ENCODE peak calls at places on chromosomes 4 and X, in seven cellular contexts. X, V, T, Y, D, G and Z are unnamed samples.

GRCh38 chr4:120517966-120518365 is 404.6 kb downstream of the PRDM5 start:
- DNase-seq in V (no peak), X (no peak), G (no peak), D (peak; percentile 6), T (no peak), Y (no peak), Z (no peak)

GRCh38 chr4:8601086-8601485 is 8.5 kb downstream of the CPZ start:
- DNase-seq in X (no peak), V (no peak), D (no peak), G (no peak), T (no peak), Y (no peak), Z (no peak)

GRCh38 chr4:41146716-41147506 is 67.4 kb downstream of the APBB2 start:
- DNase-seq in X (no peak), Y (no peak), T (peak; percentile 12), G (peak; percentile 43), V (peak; percentile 82), D (no peak), Z (no peak)

GRCh38 chr4:93776386-93777080 is 52.0 kb upstream of the ATOH1 start:
- DNase-seq in X (no peak), T (no peak), D (no peak), Y (no peak), G (no peak), V (no peak), Z (no peak)

GRCh38 chr4:140870427-140870826 is 114.2 kb upstream of the TBC1D9 start:
- DNase-seq in V (no peak), Y (no peak), T (no peak), D (no peak), X (no peak), G (no peak), Z (no peak)

GRCh38 chrX:72280210-72280882 is 3.3 kb upstream of the RPS4X start:
- DNase-seq in G (no peak), X (no peak), V (no peak), Y (no peak), T (no peak), D (peak; percentile 29), Z (no peak)

GRCh38 chrX:130049821-130050220 is 60.5 kb downstream of the ELF4 start:
- DNase-seq in T (no peak), G (peak; percentile 43), V (no peak), Y (no peak), X (no peak), D (no peak), Z (no peak)

GRCh38 chrX:3428762-3429161 is 82.3 kb upstream of the MXRA5 start:
- DNase-seq in Y (no peak), V (no peak), G (no peak), X (no peak), T (no peak), D (no peak), Z (no peak)

GRCh38 chr4:70603856-70604255 is 11.8 kb downstream of the AMBN start:
- DNase-seq in G (no peak), V (no peak), T (no peak), D (no peak), X (no peak), Y (no peak), Z (no peak)

GRCh38 chr4:122665148-122665547 is 44.3 kb upstream of the IL21 start:
- DNase-seq in G (no peak), Y (no peak), X (no peak), T (no peak), V (no peak), D (no peak), Z (no peak)

GRCh38 chrX:18855919-18856644 is 127.8 kb downstream of the PHKA2 start:
- DNase-seq in T (no peak), X (no peak), V (no peak), G (no peak), D (no peak), Y (no peak), Z (no peak)